ENCODE peak calls at places on chromosomes 7 and 10, in five cellular contexts. One of them, this sample, is unnamed.

GRCh38 chr7:99407849-99408346 is 499 bp downstream of the PDAP1 start:
- DNase-seq in stimulated activated CD8-positive, alpha-beta memory T cell treated with anti-CD3 and anti-CD28 coated beads, Interleukin-7, amount 100 ng/mL, for 1 hour: peak
- DNase-seq in activated CD4-positive, alpha-beta T cell treated with anti-CD3 and anti-CD28 coated beads, Interleukin-2, amount 10 ng/mL, durations not matched to agents 7 days and 5 days: peak
- DNase-seq in NCI-H1417: peak
- DNase-seq in T-helper 9 cell: peak
- DNase-seq in this sample: no peak

GRCh38 chr7:129553861-129554530 is 51.7 kb downstream of the SMKR1 start:
- DNase-seq in stimulated activated CD8-positive, alpha-beta memory T cell treated with anti-CD3 and anti-CD28 coated beads, Interleukin-7, amount 100 ng/mL, for 1 hour: peak
- DNase-seq in activated CD4-positive, alpha-beta T cell treated with anti-CD3 and anti-CD28 coated beads, Interleukin-2, amount 10 ng/mL, durations not matched to agents 7 days and 5 days: peak
- DNase-seq in NCI-H1417: peak
- DNase-seq in T-helper 9 cell: peak
- DNase-seq in this sample: no peak

GRCh38 chr7:40072268-40072667 is 62.2 kb downstream of the MPLKIP start:
- DNase-seq in stimulated activated CD8-positive, alpha-beta memory T cell treated with anti-CD3 and anti-CD28 coated beads, Interleukin-7, amount 100 ng/mL, for 1 hour: no peak
- DNase-seq in activated CD4-positive, alpha-beta T cell treated with anti-CD3 and anti-CD28 coated beads, Interleukin-2, amount 10 ng/mL, durations not matched to agents 7 days and 5 days: no peak
- DNase-seq in NCI-H1417: no peak
- DNase-seq in T-helper 9 cell: no peak
- DNase-seq in this sample: no peak

GRCh38 chr7:77674878-77675277 is 21.4 kb upstream of the RSBN1L start:
- DNase-seq in stimulated activated CD8-positive, alpha-beta memory T cell treated with anti-CD3 and anti-CD28 coated beads, Interleukin-7, amount 100 ng/mL, for 1 hour: no peak
- DNase-seq in activated CD4-positive, alpha-beta T cell treated with anti-CD3 and anti-CD28 coated beads, Interleukin-2, amount 10 ng/mL, durations not matched to agents 7 days and 5 days: no peak
- DNase-seq in NCI-H1417: no peak
- DNase-seq in T-helper 9 cell: no peak
- DNase-seq in this sample: no peak

GRCh38 chr7:78226059-78226658 is 427.6 kb downstream of the PHTF2 start:
- DNase-seq in stimulated activated CD8-positive, alpha-beta memory T cell treated with anti-CD3 and anti-CD28 coated beads, Interleukin-7, amount 100 ng/mL, for 1 hour: no peak
- DNase-seq in activated CD4-positive, alpha-beta T cell treated with anti-CD3 and anti-CD28 coated beads, Interleukin-2, amount 10 ng/mL, durations not matched to agents 7 days and 5 days: peak
- DNase-seq in NCI-H1417: peak
- DNase-seq in T-helper 9 cell: no peak
- DNase-seq in this sample: no peak

GRCh38 chr7:39647816-39648215 is 24.4 kb downstream of the RALA start:
- DNase-seq in stimulated activated CD8-positive, alpha-beta memory T cell treated with anti-CD3 and anti-CD28 coated beads, Interleukin-7, amount 100 ng/mL, for 1 hour: no peak
- DNase-seq in activated CD4-positive, alpha-beta T cell treated with anti-CD3 and anti-CD28 coated beads, Interleukin-2, amount 10 ng/mL, durations not matched to agents 7 days and 5 days: no peak
- DNase-seq in NCI-H1417: no peak
- DNase-seq in T-helper 9 cell: no peak
- DNase-seq in this sample: no peak

GRCh38 chr7:121510302-121510701 is 114.2 kb upstream of the FAM3C start:
- DNase-seq in stimulated activated CD8-positive, alpha-beta memory T cell treated with anti-CD3 and anti-CD28 coated beads, Interleukin-7, amount 100 ng/mL, for 1 hour: no peak
- DNase-seq in activated CD4-positive, alpha-beta T cell treated with anti-CD3 and anti-CD28 coated beads, Interleukin-2, amount 10 ng/mL, durations not matched to agents 7 days and 5 days: no peak
- DNase-seq in NCI-H1417: no peak
- DNase-seq in T-helper 9 cell: no peak
- DNase-seq in this sample: no peak

GRCh38 chr7:80273327-80273726 is 138.7 kb downstream of the GNAI1 start:
- DNase-seq in stimulated activated CD8-positive, alpha-beta memory T cell treated with anti-CD3 and anti-CD28 coated beads, Interleukin-7, amount 100 ng/mL, for 1 hour: no peak
- DNase-seq in activated CD4-positive, alpha-beta T cell treated with anti-CD3 and anti-CD28 coated beads, Interleukin-2, amount 10 ng/mL, durations not matched to agents 7 days and 5 days: no peak
- DNase-seq in NCI-H1417: no peak
- DNase-seq in T-helper 9 cell: no peak
- DNase-seq in this sample: no peak

GRCh38 chr10:91925022-91925320 is 1.4 kb downstream of the BTAF1 start:
- DNase-seq in stimulated activated CD8-positive, alpha-beta memory T cell treated with anti-CD3 and anti-CD28 coated beads, Interleukin-7, amount 100 ng/mL, for 1 hour: no peak
- DNase-seq in activated CD4-positive, alpha-beta T cell treated with anti-CD3 and anti-CD28 coated beads, Interleukin-2, amount 10 ng/mL, durations not matched to agents 7 days and 5 days: no peak
- DNase-seq in NCI-H1417: no peak
- DNase-seq in T-helper 9 cell: no peak
- DNase-seq in this sample: no peak

GRCh38 chr10:131673396-131673795 is 227.4 kb upstream of the PPP2R2D start:
- DNase-seq in stimulated activated CD8-positive, alpha-beta memory T cell treated with anti-CD3 and anti-CD28 coated beads, Interleukin-7, amount 100 ng/mL, for 1 hour: no peak
- DNase-seq in activated CD4-positive, alpha-beta T cell treated with anti-CD3 and anti-CD28 coated beads, Interleukin-2, amount 10 ng/mL, durations not matched to agents 7 days and 5 days: no peak
- DNase-seq in NCI-H1417: no peak
- DNase-seq in T-helper 9 cell: no peak
- DNase-seq in this sample: no peak

GRCh38 chr10:34967411-34967880 is 122.7 kb downstream of the CUL2 start:
- DNase-seq in stimulated activated CD8-positive, alpha-beta memory T cell treated with anti-CD3 and anti-CD28 coated beads, Interleukin-7, amount 100 ng/mL, for 1 hour: no peak
- DNase-seq in activated CD4-positive, alpha-beta T cell treated with anti-CD3 and anti-CD28 coated beads, Interleukin-2, amount 10 ng/mL, durations not matched to agents 7 days and 5 days: no peak
- DNase-seq in NCI-H1417: no peak
- DNase-seq in T-helper 9 cell: no peak
- DNase-seq in this sample: no peak

GRCh38 chr7:37097983-37098382 is 350.7 kb downstream of the ELMO1 start:
- DNase-seq in stimulated activated CD8-positive, alpha-beta memory T cell treated with anti-CD3 and anti-CD28 coated beads, Interleukin-7, amount 100 ng/mL, for 1 hour: no peak
- DNase-seq in activated CD4-positive, alpha-beta T cell treated with anti-CD3 and anti-CD28 coated beads, Interleukin-2, amount 10 ng/mL, durations not matched to agents 7 days and 5 days: no peak
- DNase-seq in NCI-H1417: no peak
- DNase-seq in T-helper 9 cell: no peak
- DNase-seq in this sample: no peak

GRCh38 chr10:43100366-43100765 is 23.5 kb downstream of the RET start:
- DNase-seq in stimulated activated CD8-positive, alpha-beta memory T cell treated with anti-CD3 and anti-CD28 coated beads, Interleukin-7, amount 100 ng/mL, for 1 hour: no peak
- DNase-seq in activated CD4-positive, alpha-beta T cell treated with anti-CD3 and anti-CD28 coated beads, Interleukin-2, amount 10 ng/mL, durations not matched to agents 7 days and 5 days: no peak
- DNase-seq in NCI-H1417: no peak
- DNase-seq in T-helper 9 cell: no peak
- DNase-seq in this sample: no peak

GRCh38 chr7:70694357-70694908 is 437.5 kb upstream of the GALNT17 start:
- DNase-seq in stimulated activated CD8-positive, alpha-beta memory T cell treated with anti-CD3 and anti-CD28 coated beads, Interleukin-7, amount 100 ng/mL, for 1 hour: no peak
- DNase-seq in activated CD4-positive, alpha-beta T cell treated with anti-CD3 and anti-CD28 coated beads, Interleukin-2, amount 10 ng/mL, durations not matched to agents 7 days and 5 days: no peak
- DNase-seq in NCI-H1417: peak
- DNase-seq in T-helper 9 cell: peak
- DNase-seq in this sample: no peak

GRCh38 chr10:102243304-102243703 is 2.0 kb upstream of the PITX3 start:
- DNase-seq in stimulated activated CD8-positive, alpha-beta memory T cell treated with anti-CD3 and anti-CD28 coated beads, Interleukin-7, amount 100 ng/mL, for 1 hour: no peak
- DNase-seq in activated CD4-positive, alpha-beta T cell treated with anti-CD3 and anti-CD28 coated beads, Interleukin-2, amount 10 ng/mL, durations not matched to agents 7 days and 5 days: no peak
- DNase-seq in NCI-H1417: no peak
- DNase-seq in T-helper 9 cell: no peak
- DNase-seq in this sample: no peak

GRCh38 chr7:29285451-29285807 is 90.9 kb downstream of the CHN2 start:
- DNase-seq in stimulated activated CD8-positive, alpha-beta memory T cell treated with anti-CD3 and anti-CD28 coated beads, Interleukin-7, amount 100 ng/mL, for 1 hour: peak
- DNase-seq in activated CD4-positive, alpha-beta T cell treated with anti-CD3 and anti-CD28 coated beads, Interleukin-2, amount 10 ng/mL, durations not matched to agents 7 days and 5 days: peak
- DNase-seq in NCI-H1417: peak
- DNase-seq in T-helper 9 cell: no peak
- DNase-seq in this sample: peak

GRCh38 chr7:28411876-28412662 is at the start of gene CREB5:
- DNase-seq in stimulated activated CD8-positive, alpha-beta memory T cell treated with anti-CD3 and anti-CD28 coated beads, Interleukin-7, amount 100 ng/mL, for 1 hour: no peak
- DNase-seq in activated CD4-positive, alpha-beta T cell treated with anti-CD3 and anti-CD28 coated beads, Interleukin-2, amount 10 ng/mL, durations not matched to agents 7 days and 5 days: no peak
- DNase-seq in NCI-H1417: peak
- DNase-seq in T-helper 9 cell: no peak
- DNase-seq in this sample: no peak

GRCh38 chr10:131975796-131976195 is 5.9 kb downstream of the BNIP3 start:
- DNase-seq in stimulated activated CD8-positive, alpha-beta memory T cell treated with anti-CD3 and anti-CD28 coated beads, Interleukin-7, amount 100 ng/mL, for 1 hour: no peak
- DNase-seq in activated CD4-positive, alpha-beta T cell treated with anti-CD3 and anti-CD28 coated beads, Interleukin-2, amount 10 ng/mL, durations not matched to agents 7 days and 5 days: no peak
- DNase-seq in NCI-H1417: no peak
- DNase-seq in T-helper 9 cell: no peak
- DNase-seq in this sample: no peak

GRCh38 chr7:81687062-81687461 is 82.8 kb downstream of the HGF start:
- DNase-seq in stimulated activated CD8-positive, alpha-beta memory T cell treated with anti-CD3 and anti-CD28 coated beads, Interleukin-7, amount 100 ng/mL, for 1 hour: no peak
- DNase-seq in activated CD4-positive, alpha-beta T cell treated with anti-CD3 and anti-CD28 coated beads, Interleukin-2, amount 10 ng/mL, durations not matched to agents 7 days and 5 days: no peak
- DNase-seq in NCI-H1417: no peak
- DNase-seq in T-helper 9 cell: no peak
- DNase-seq in this sample: no peak

GRCh38 chr7:105799006-105799405 is 77.4 kb downstream of the ATXN7L1 start:
- DNase-seq in stimulated activated CD8-positive, alpha-beta memory T cell treated with anti-CD3 and anti-CD28 coated beads, Interleukin-7, amount 100 ng/mL, for 1 hour: no peak
- DNase-seq in activated CD4-positive, alpha-beta T cell treated with anti-CD3 and anti-CD28 coated beads, Interleukin-2, amount 10 ng/mL, durations not matched to agents 7 days and 5 days: no peak
- DNase-seq in NCI-H1417: no peak
- DNase-seq in T-helper 9 cell: no peak
- DNase-seq in this sample: no peak

GRCh38 chr10:91349381-91349780 is 60.8 kb upstream of the HECTD2 start:
- DNase-seq in stimulated activated CD8-positive, alpha-beta memory T cell treated with anti-CD3 and anti-CD28 coated beads, Interleukin-7, amount 100 ng/mL, for 1 hour: no peak
- DNase-seq in activated CD4-positive, alpha-beta T cell treated with anti-CD3 and anti-CD28 coated beads, Interleukin-2, amount 10 ng/mL, durations not matched to agents 7 days and 5 days: no peak
- DNase-seq in NCI-H1417: no peak
- DNase-seq in T-helper 9 cell: no peak
- DNase-seq in this sample: no peak

GRCh38 chr10:100735087-100735344 is 10.4 kb upstream of the PAX2 start:
- DNase-seq in stimulated activated CD8-positive, alpha-beta memory T cell treated with anti-CD3 and anti-CD28 coated beads, Interleukin-7, amount 100 ng/mL, for 1 hour: no peak
- DNase-seq in activated CD4-positive, alpha-beta T cell treated with anti-CD3 and anti-CD28 coated beads, Interleukin-2, amount 10 ng/mL, durations not matched to agents 7 days and 5 days: no peak
- DNase-seq in NCI-H1417: no peak
- DNase-seq in T-helper 9 cell: no peak
- DNase-seq in this sample: no peak

GRCh38 chr10:14394179-14394578 is 63.5 kb upstream of the FRMD4A start:
- DNase-seq in stimulated activated CD8-positive, alpha-beta memory T cell treated with anti-CD3 and anti-CD28 coated beads, Interleukin-7, amount 100 ng/mL, for 1 hour: no peak
- DNase-seq in activated CD4-positive, alpha-beta T cell treated with anti-CD3 and anti-CD28 coated beads, Interleukin-2, amount 10 ng/mL, durations not matched to agents 7 days and 5 days: no peak
- DNase-seq in NCI-H1417: no peak
- DNase-seq in T-helper 9 cell: no peak
- DNase-seq in this sample: no peak

GRCh38 chr7:107742678-107743566 is 1.0 kb upstream of the CBLL1 start:
- DNase-seq in stimulated activated CD8-positive, alpha-beta memory T cell treated with anti-CD3 and anti-CD28 coated beads, Interleukin-7, amount 100 ng/mL, for 1 hour: peak
- DNase-seq in activated CD4-positive, alpha-beta T cell treated with anti-CD3 and anti-CD28 coated beads, Interleukin-2, amount 10 ng/mL, durations not matched to agents 7 days and 5 days: no peak
- DNase-seq in NCI-H1417: peak
- DNase-seq in T-helper 9 cell: peak
- DNase-seq in this sample: peak

GRCh38 chr10:124496150-124496549 is 34.5 kb downstream of the LHPP start:
- DNase-seq in stimulated activated CD8-positive, alpha-beta memory T cell treated with anti-CD3 and anti-CD28 coated beads, Interleukin-7, amount 100 ng/mL, for 1 hour: no peak
- DNase-seq in activated CD4-positive, alpha-beta T cell treated with anti-CD3 and anti-CD28 coated beads, Interleukin-2, amount 10 ng/mL, durations not matched to agents 7 days and 5 days: no peak
- DNase-seq in NCI-H1417: no peak
- DNase-seq in T-helper 9 cell: no peak
- DNase-seq in this sample: no peak

GRCh38 chr10:133100706-133101463 is 13.2 kb downstream of the ADGRA1 start:
- DNase-seq in stimulated activated CD8-positive, alpha-beta memory T cell treated with anti-CD3 and anti-CD28 coated beads, Interleukin-7, amount 100 ng/mL, for 1 hour: no peak
- DNase-seq in activated CD4-positive, alpha-beta T cell treated with anti-CD3 and anti-CD28 coated beads, Interleukin-2, amount 10 ng/mL, durations not matched to agents 7 days and 5 days: no peak
- DNase-seq in NCI-H1417: peak
- DNase-seq in T-helper 9 cell: no peak
- DNase-seq in this sample: no peak

GRCh38 chr10:91286572-91286971 is 66.1 kb downstream of the PCGF5 start:
- DNase-seq in stimulated activated CD8-positive, alpha-beta memory T cell treated with anti-CD3 and anti-CD28 coated beads, Interleukin-7, amount 100 ng/mL, for 1 hour: no peak
- DNase-seq in activated CD4-positive, alpha-beta T cell treated with anti-CD3 and anti-CD28 coated beads, Interleukin-2, amount 10 ng/mL, durations not matched to agents 7 days and 5 days: no peak
- DNase-seq in NCI-H1417: no peak
- DNase-seq in T-helper 9 cell: no peak
- DNase-seq in this sample: no peak

GRCh38 chr7:32564542-32564941 is 69.3 kb downstream of the AVL9 start:
- DNase-seq in stimulated activated CD8-positive, alpha-beta memory T cell treated with anti-CD3 and anti-CD28 coated beads, Interleukin-7, amount 100 ng/mL, for 1 hour: no peak
- DNase-seq in activated CD4-positive, alpha-beta T cell treated with anti-CD3 and anti-CD28 coated beads, Interleukin-2, amount 10 ng/mL, durations not matched to agents 7 days and 5 days: no peak
- DNase-seq in NCI-H1417: no peak
- DNase-seq in T-helper 9 cell: no peak
- DNase-seq in this sample: no peak

GRCh38 chr10:58351616-58352578 is 17.1 kb downstream of the UBE2D1 start:
- DNase-seq in stimulated activated CD8-positive, alpha-beta memory T cell treated with anti-CD3 and anti-CD28 coated beads, Interleukin-7, amount 100 ng/mL, for 1 hour: no peak
- DNase-seq in activated CD4-positive, alpha-beta T cell treated with anti-CD3 and anti-CD28 coated beads, Interleukin-2, amount 10 ng/mL, durations not matched to agents 7 days and 5 days: no peak
- DNase-seq in NCI-H1417: no peak
- DNase-seq in T-helper 9 cell: no peak
- DNase-seq in this sample: no peak

GRCh38 chr10:4450981-4451501 is 375.0 kb upstream of the AKR1E2 start:
- DNase-seq in stimulated activated CD8-positive, alpha-beta memory T cell treated with anti-CD3 and anti-CD28 coated beads, Interleukin-7, amount 100 ng/mL, for 1 hour: no peak
- DNase-seq in activated CD4-positive, alpha-beta T cell treated with anti-CD3 and anti-CD28 coated beads, Interleukin-2, amount 10 ng/mL, durations not matched to agents 7 days and 5 days: no peak
- DNase-seq in NCI-H1417: no peak
- DNase-seq in T-helper 9 cell: no peak
- DNase-seq in this sample: peak